ENCODE peak calls at places on chromosomes 16 and 17, in eight cellular contexts. Y is thoracic aorta, M is GM23248, T is IMR-90, D is hepatocyte, N is testis, E is heart left ventricle, X is colonic mucosa. I is an unnamed sample.

GRCh38 chr16:48441863-48442279 is 56.7 kb upstream of the SIAH1 start:
- DNase-seq in Y (no peak), X (no peak), E (no peak), M (no peak), T (no peak), N (no peak), D (peak; percentile 48), I (no peak)

GRCh38 chr16:49127103-49127502 is 154.5 kb downstream of the CBLN1 start:
- DNase-seq in Y (no peak), N (no peak), M (no peak), X (no peak), D (peak; percentile 31), T (no peak), E (no peak), I (no peak)

GRCh38 chr17:76331083-76331482 is 22.6 kb downstream of the PRPSAP1 start:
- DNase-seq in T (no peak), M (no peak), E (no peak), D (no peak), N (no peak), X (peak; percentile 57), Y (no peak), I (no peak)

GRCh38 chr17:28491286-28491685 is 14.9 kb upstream of the FOXN1 start:
- DNase-seq in T (no peak), N (no peak), X (no peak), M (no peak), D (no peak), Y (no peak), E (no peak), I (no peak)

GRCh38 chr17:42675348-42675983 is 1.3 kb downstream of the PLEKHH3 start:
- DNase-seq in T (no peak), Y (no peak), X (no peak), N (no peak), E (peak; percentile 68), M (no peak), D (peak; percentile 41), I (no peak)

GRCh38 chr16:21277927-21278706 is at the start of gene CRYM:
- DNase-seq in E (peak; percentile 65), D (peak; percentile 85), T (no peak), Y (no peak), X (peak; percentile 83), N (peak; percentile 83), M (peak; percentile 68), I (peak; percentile 27)

GRCh38 chr17:7947651-7948050 is 15.6 kb downstream of the CNTROB start:
- DNase-seq in E (no peak), X (no peak), Y (no peak), N (no peak), T (no peak), M (peak; percentile 40), D (no peak), I (no peak)

GRCh38 chr17:19533036-19533717 is 477 bp upstream of the SLC47A1 start:
- DNase-seq in T (no peak), Y (no peak), D (no peak), E (no peak), X (no peak), N (no peak), M (no peak), I (no peak)

GRCh38 chr16:82364690-82365089 is 194.7 kb upstream of the MPHOSPH6 start:
- DNase-seq in N (no peak), T (no peak), X (no peak), Y (no peak), E (no peak), M (no peak), D (no peak), I (no peak)

GRCh38 chr17:2371183-2372130 is 29.4 kb downstream of the MNT start:
- DNase-seq in D (no peak), Y (no peak), X (no peak), M (no peak), E (no peak), N (no peak), T (no peak), I (no peak)

GRCh38 chr16:49492090-49492801 is 118.6 kb downstream of the C16orf78 start:
- DNase-seq in N (peak; percentile 75), T (no peak), D (peak; percentile 63), E (peak; percentile 48), X (no peak), M (peak; percentile 39), Y (no peak), I (peak; percentile 34)

GRCh38 chr17:43661699-43662431 is at the start of gene MEOX1:
- DNase-seq in N (no peak), M (peak; percentile 66), X (no peak), Y (no peak), T (peak; percentile 82), D (no peak), E (peak; percentile 51), I (no peak)

GRCh38 chr16:53053967-53054669 is 673 bp upstream of the CHD9 start:
- DNase-seq in E (peak; percentile 54), N (peak; percentile 74), T (no peak), Y (no peak), M (peak; percentile 63), X (peak; percentile 67), D (peak; percentile 34), I (no peak)

GRCh38 chr17:14904406-14904805 is 360.7 kb downstream of the PMP22 start:
- DNase-seq in N (no peak), D (no peak), E (no peak), M (peak; percentile 28), X (no peak), T (peak; percentile 54), Y (no peak), I (no peak)

GRCh38 chr17:78174870-78175642 is 6.7 kb downstream of the SYNGR2 start:
- DNase-seq in E (no peak), Y (no peak), D (no peak), T (no peak), N (no peak), X (peak; percentile 69), M (no peak), I (no peak)

GRCh38 chr16:29148867-29149272 is 164.0 kb downstream of the LAT start:
- DNase-seq in Y (no peak), T (no peak), D (no peak), N (no peak), E (peak; percentile 62), X (peak; percentile 46), M (no peak), I (peak; percentile 92)

GRCh38 chr16:64629622-64630021 is 492.2 kb downstream of the CDH11 start:
- DNase-seq in D (no peak), E (no peak), T (no peak), X (no peak), N (no peak), Y (no peak), M (peak; percentile 51), I (no peak)

GRCh38 chr17:338442-339192 is 14.0 kb downstream of the RPH3AL start:
- DNase-seq in M (no peak), X (no peak), T (no peak), Y (no peak), N (peak; percentile 75), D (peak; percentile 56), E (no peak), I (no peak)

GRCh38 chr17:32320847-32321246 is 21.1 kb downstream of the C17orf75 start:
- DNase-seq in Y (no peak), N (no peak), D (no peak), X (no peak), T (no peak), E (no peak), M (no peak), I (no peak)
- H3K4me3 ChIP-seq in Y (no peak overlapping the region), N (no peak overlapping the region), D (no peak overlapping the region), X (no peak overlapping the region), T (no peak overlapping the region), E (no peak overlapping the region), M (no peak overlapping the region), I (no peak overlapping the region)

GRCh38 chr17:31877341-31877740 is 18.3 kb upstream of the COPRS start:
- DNase-seq in X (no peak), Y (no peak), D (no peak), N (no peak), E (no peak), T (no peak), M (no peak), I (no peak)
- H3K36me3 ChIP-seq in X (peaks cover 13% of the 10 kb centered on the region), Y (peaks cover 39% of the 10 kb centered on the region), D (no peaks in the 10 kb centered on the region), N (no peaks in the 10 kb centered on the region), E (peaks cover 95% of the 10 kb centered on the region), T (peaks cover 60% of the 10 kb centered on the region), M (peaks cover 71% of the 10 kb centered on the region), I (peaks cover 20% of the 10 kb centered on the region)

DNA sequence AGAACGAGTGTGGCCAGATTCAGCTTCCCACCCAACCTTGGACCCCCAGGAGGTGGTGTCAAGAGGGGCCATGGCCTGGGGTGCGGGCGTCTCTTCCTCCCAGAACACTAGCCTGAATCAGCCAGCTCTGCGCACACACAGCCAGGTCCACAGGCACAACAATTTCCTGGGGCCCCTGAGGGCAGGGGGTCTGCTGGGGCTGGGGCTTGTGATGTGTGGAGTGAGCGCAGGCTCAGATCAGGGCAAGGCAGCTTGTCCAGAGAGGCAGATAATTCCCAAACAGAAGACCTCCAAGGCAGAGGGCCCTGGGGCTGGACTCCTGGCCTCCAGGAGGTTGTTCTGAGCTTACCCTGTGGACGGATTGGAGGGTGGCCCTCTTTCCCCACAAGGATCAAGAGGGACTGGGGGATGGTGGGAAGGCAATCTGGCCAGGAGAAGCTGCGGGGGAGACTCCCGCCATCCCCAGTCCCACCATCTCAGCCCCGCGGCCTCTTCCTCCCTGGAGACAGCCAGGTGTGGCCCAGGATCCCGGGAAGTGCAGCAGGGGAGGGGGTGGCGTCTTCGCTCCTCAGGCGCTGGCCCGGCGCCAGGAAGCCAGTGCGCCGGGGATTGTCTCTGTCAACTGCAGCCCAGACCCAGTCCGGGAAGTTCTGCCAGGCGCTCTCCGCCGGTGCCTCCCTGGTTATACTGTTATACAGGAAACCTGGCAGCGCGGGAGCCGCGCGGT is 52.0 kb upstream of the AMZ2 start:
- DNase-seq in M (no peak), N (no peak), Y (no peak), X (no peak), E (peak; percentile 54), D (peak; percentile 44), T (no peak), I (no peak)
- H3K4me3 ChIP-seq in M (no peak overlapping the region), N (peak overlapping the region; percentile 41), Y (peak overlapping the region; percentile 72), X (peak overlapping the region; percentile 25), E (peak overlapping the region; percentile 51), D (no peak overlapping the region), T (no peak overlapping the region), I (no peak overlapping the region)

DNA sequence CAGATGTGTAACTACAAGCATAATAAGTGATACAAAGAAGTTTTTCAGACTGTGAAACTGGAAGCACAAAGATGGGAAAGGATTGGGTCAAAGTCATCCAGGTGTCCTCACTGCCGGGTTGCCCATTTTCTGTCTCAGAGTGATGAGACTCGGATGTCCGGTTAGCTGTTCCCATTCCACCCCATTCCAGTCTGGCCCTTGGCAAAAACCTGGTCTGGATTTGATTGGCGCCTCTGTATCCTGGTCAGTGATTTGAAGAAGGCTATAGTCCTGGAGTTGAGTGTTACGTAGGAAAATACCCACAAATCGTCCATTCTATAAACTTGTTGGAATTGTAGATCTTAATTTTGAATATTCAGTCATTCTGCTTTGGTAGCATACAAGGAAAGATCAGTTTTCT is 19.9 kb upstream of the PHKG2 start:
- DNase-seq in E (no peak), D (no peak), N (no peak), T (no peak), M (no peak), X (no peak), Y (no peak), I (no peak)
- H3K36me3 ChIP-seq in E (peaks cover 75% of the 10 kb centered on the region), D (peaks cover 4% of the 10 kb centered on the region), N (no peaks in the 10 kb centered on the region), T (peaks cover 62% of the 10 kb centered on the region), M (peaks cover 55% of the 10 kb centered on the region), X (peaks cover 15% of the 10 kb centered on the region), Y (peaks cover 55% of the 10 kb centered on the region), I (peaks cover 26% of the 10 kb centered on the region)

DNA sequence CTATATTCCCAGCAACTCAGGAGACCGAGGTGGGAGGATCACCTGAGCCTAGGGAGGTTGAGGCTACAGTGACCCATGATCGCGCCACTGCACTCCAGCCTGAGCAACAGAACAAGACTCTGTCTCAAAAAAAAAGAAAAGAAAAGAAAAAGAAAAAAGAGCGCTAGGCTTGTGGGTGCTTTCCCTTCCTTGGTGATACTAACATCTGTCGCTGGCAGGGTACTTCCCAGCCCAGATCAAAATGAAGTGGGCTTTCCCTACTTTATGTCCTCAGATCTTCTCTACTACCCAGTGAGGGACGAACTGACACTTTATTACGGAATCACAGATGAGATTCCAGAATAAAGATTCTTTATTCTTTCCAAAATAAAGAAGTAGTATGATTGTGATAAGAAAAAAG is 103.8 kb upstream of the NOL11 start:
- DNase-seq in T (no peak), X (no peak), D (no peak), E (no peak), Y (no peak), N (no peak), M (no peak), I (no peak)
- H3K4me3 ChIP-seq in T (no peak overlapping the region), X (no peak overlapping the region), D (no peak overlapping the region), E (no peak overlapping the region), Y (no peak overlapping the region), N (no peak overlapping the region), M (no peak overlapping the region), I (no peak overlapping the region)